ENCODE peak calls at places on chromosomes 4 and X, in four cellular contexts. A is GM12878, M is H1, Q is K562. U is an unnamed sample.

GRCh38 chr4:184263910-184264732 is 46.4 kb upstream of the ENPP6 start:
- DNase-seq in A (no peak), M (peak), Q (peak), U (peak)

GRCh38 chrX:154486396-154487207 is at the start of gene UBL4A:
- DNase-seq in A (no peak), M (no peak), Q (peak), U (peak)

GRCh38 chrX:153692611-153693156 is 5.0 kb downstream of the SLC6A8 start:
- DNase-seq in A (no peak), M (no peak), Q (no peak), U (no peak)

GRCh38 chr4:168480991-168481588 is 798 bp upstream of the DDX60L start:
- DNase-seq in A (peak), M (no peak), Q (peak), U (peak)

GRCh38 chrX:80755174-80755573 is 54.5 kb downstream of the BRWD3 start:
- DNase-seq in A (no peak), M (no peak), Q (no peak), U (no peak)

GRCh38 chrX:3295731-3296130 is 50.7 kb downstream of the MXRA5 start:
- DNase-seq in A (no peak), M (no peak), Q (peak), U (no peak)

GRCh38 chrX:108270739-108271396 is 167.4 kb downstream of the COL4A6 start:
- DNase-seq in A (no peak), M (no peak), Q (no peak), U (peak)

GRCh38 chr4:175062183-175062592 is 144.0 kb downstream of the ADAM29 start:
- DNase-seq in A (no peak), M (no peak), Q (no peak), U (no peak)

GRCh38 chr4:26803462-26803861 is 57.2 kb upstream of the STIM2 start:
- DNase-seq in A (no peak), M (no peak), Q (no peak), U (no peak)

GRCh38 chr4:146095091-146095690 is 80.3 kb upstream of the LSM6 start:
- DNase-seq in A (no peak), M (peak), Q (peak), U (peak)

GRCh38 chr4:80173387-80173786 is 23.9 kb upstream of the PRDM8 start:
- DNase-seq in A (no peak), M (no peak), Q (no peak), U (peak)

GRCh38 chr4:15659768-15660394 is 4.7 kb upstream of the FBXL5 start:
- DNase-seq in A (no peak), M (no peak), Q (no peak), U (peak)

GRCh38 chr4:7539659-7540058 is 104.9 kb upstream of the PSAPL1 start:
- DNase-seq in A (no peak), M (no peak), Q (peak), U (no peak)

GRCh38 chrX:104659037-104659744 is 93.2 kb downstream of the IL1RAPL2 start:
- DNase-seq in A (no peak), M (no peak), Q (no peak), U (no peak)

GRCh38 chr4:74097631-74098550 is 1.1 kb downstream of the CXCL2 start:
- DNase-seq in A (no peak), M (no peak), Q (no peak), U (no peak)

GRCh38 chrX:111728096-111728495 is 47.1 kb downstream of the ALG13 start:
- DNase-seq in A (no peak), M (no peak), Q (no peak), U (peak)

GRCh38 chr4:18815779-18816173 is 794.2 kb upstream of the LCORL start:
- DNase-seq in A (no peak), M (no peak), Q (no peak), U (no peak)

GRCh38 chr4:161893566-161893965 is 270.2 kb downstream of the FSTL5 start:
- DNase-seq in A (no peak), M (no peak), Q (no peak), U (no peak)

GRCh38 chr4:37609621-37610020 is 76.6 kb downstream of the RELL1 start:
- DNase-seq in A (no peak), M (no peak), Q (no peak), U (no peak)

GRCh38 chr4:8736083-8736825 is 135.4 kb downstream of the HMX1 start:
- DNase-seq in A (no peak), M (no peak), Q (no peak), U (no peak)

GRCh38 chr4:15443770-15444169 is 15.9 kb downstream of the C1QTNF7 start:
- DNase-seq in A (no peak), M (no peak), Q (no peak), U (no peak)

GRCh38 chrX:47634871-47635575 is 5.3 kb upstream of the CFP start:
- DNase-seq in A (no peak), M (no peak), Q (no peak), U (no peak)

GRCh38 chr4:80172203-80172602 is 25.1 kb upstream of the PRDM8 start:
- DNase-seq in A (no peak), M (no peak), Q (no peak), U (no peak)

GRCh38 chrX:94089149-94089548 is 415.1 kb downstream of the FAM133A start:
- DNase-seq in A (no peak), M (no peak), Q (no peak), U (no peak)

GRCh38 chr4:187208641-187209040 is 485.0 kb upstream of the FAT1 start:
- DNase-seq in A (no peak), M (no peak), Q (no peak), U (no peak)

GRCh38 chr4:117577686-117578085 is 456.6 kb upstream of the NDST3 start:
- DNase-seq in A (no peak), M (no peak), Q (no peak), U (no peak)

GRCh38 chr4:174116021-174116420 is 167.4 kb downstream of the FBXO8 start:
- DNase-seq in A (no peak), M (no peak), Q (no peak), U (no peak)

GRCh38 chr4:64230709-64231310 is 178.4 kb downstream of the TECRL start:
- DNase-seq in A (no peak), M (no peak), Q (no peak), U (peak)

GRCh38 chrX:20026278-20026677 is 35.4 kb upstream of the BCLAF3 start:
- DNase-seq in A (no peak), M (no peak), Q (no peak), U (peak)

GRCh38 chrX:15674514-15674898 is 9.9 kb upstream of the CLTRN start:
- DNase-seq in A (peak), M (no peak), Q (peak), U (peak)
- TF ChIP-seq CHD1 in A (no peak), M (no peak), Q (no peak), U (no peak)

GRCh38 chr4:25448379-25449109 is 71.5 kb downstream of the ANAPC4 start:
- DNase-seq in A (no peak), M (no peak), Q (no peak), U (peak)

GRCh38 chr4:25450491-25450901 is 73.4 kb downstream of the ANAPC4 start:
- DNase-seq in A (no peak), M (no peak), Q (no peak), U (no peak)

GRCh38 chr4:25449688-25450087 is 72.6 kb downstream of the ANAPC4 start:
- DNase-seq in A (no peak), M (no peak), Q (no peak), U (no peak)

GRCh38 chr4:25451676-25452075 is 74.6 kb downstream of the ANAPC4 start:
- DNase-seq in A (no peak), M (no peak), Q (no peak), U (no peak)

GRCh38 chr4:25449270-25449669 is 72.2 kb downstream of the ANAPC4 start:
- DNase-seq in A (no peak), M (no peak), Q (no peak), U (no peak)
- TF ChIP-seq CHD1 in A (no peak), M (no peak), Q (no peak), U (no peak)

DNA sequence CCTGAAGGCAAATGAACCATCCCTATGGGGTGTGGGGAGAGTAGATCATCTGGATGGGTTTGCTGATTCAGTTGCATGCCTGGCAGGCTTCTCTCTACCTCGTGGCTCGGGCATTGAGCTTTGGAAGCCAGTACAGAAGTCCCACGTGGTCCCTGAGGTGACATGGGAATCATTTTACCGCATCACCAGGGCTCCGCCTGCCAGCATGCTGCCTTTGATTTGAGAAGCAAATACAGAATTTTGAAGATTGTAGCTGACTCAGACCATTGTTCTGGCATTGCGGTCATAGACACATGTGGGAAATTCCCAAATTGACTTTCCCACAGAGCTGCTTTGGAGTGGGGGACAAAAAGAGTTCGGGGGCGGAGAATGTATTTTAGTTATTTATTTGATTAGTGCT is 79.1 kb downstream of the NHSL2 start:
- DNase-seq in A (no peak), M (no peak), Q (no peak), U (peak)
- TF ChIP-seq CHD1 in A (no peak), M (no peak), Q (no peak), U (no peak)

DNA sequence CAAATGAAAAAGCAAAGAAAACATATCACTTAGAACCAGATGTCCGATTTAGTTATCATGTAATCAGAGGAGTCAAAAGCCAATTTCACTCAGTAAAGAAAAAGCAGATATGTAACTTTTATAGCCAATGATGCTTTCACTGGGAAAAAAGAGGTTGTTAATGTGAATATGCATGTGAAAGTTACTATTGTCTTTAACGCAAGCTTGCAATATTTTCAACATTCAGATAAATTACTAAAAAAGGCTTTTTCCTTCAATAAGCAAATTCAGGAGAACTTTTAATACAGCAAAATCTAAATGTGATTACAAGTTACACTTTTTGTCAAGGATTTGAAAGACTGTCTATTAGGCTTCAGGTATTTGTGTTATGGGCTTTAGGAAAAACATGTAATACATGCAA is 70.6 kb downstream of the TMEM47 start:
- DNase-seq in A (no peak), M (no peak), Q (no peak), U (no peak)
- TF ChIP-seq CHD1 in A (no peak), M (no peak), Q (no peak), U (no peak)

U was measured in IMR-90.